ENCODE peak calls at places on chromosomes 16 and 17, in five cellular contexts. P is sigmoid colon, G is brain microvascular endothelial cell, H is A549, K is heart left ventricle. B is an unnamed sample.

GRCh38 chr16:87543436-87544191 is 50.8 kb upstream of the ZCCHC14 start:
- DNase-seq in G (peak), P (no peak), K (peak), H (no peak), B (no peak)

GRCh38 chr17:58337600-58338453 is 9.2 kb upstream of the TSPOAP1 start:
- DNase-seq in G (peak), H (no peak), K (peak), P (peak), B (peak)

GRCh38 chr17:9643611-9644010 is 1.7 kb upstream of the USP43 start:
- DNase-seq in P (no peak), K (no peak), G (no peak), H (no peak), B (no peak)

GRCh38 chr17:30323262-30323894 is 10.5 kb downstream of the TMIGD1 start:
- DNase-seq in H (no peak), G (no peak), K (no peak), P (no peak), B (no peak)

GRCh38 chr17:63985387-63986140 is 12.6 kb upstream of the PRR29 start:
- DNase-seq in K (no peak), P (no peak), H (no peak), G (no peak), B (no peak)

GRCh38 chr17:27520571-27521185 is 64.4 kb downstream of the KSR1 start:
- DNase-seq in P (no peak), H (no peak), G (no peak), K (no peak), B (no peak)

GRCh38 chr16:85878875-85879274 is 20.1 kb upstream of the IRF8 start:
- DNase-seq in H (peak), G (peak), P (no peak), K (peak), B (no peak)

GRCh38 chr16:2912330-2913199 is 834 bp downstream of the FLYWCH1 start:
- DNase-seq in H (no peak), P (peak), G (peak), K (peak), B (no peak)

GRCh38 chr16:22313141-22313781 is 16.1 kb downstream of the POLR3E start:
- DNase-seq in K (no peak), H (no peak), P (no peak), G (no peak), B (peak)

GRCh38 chr16:29876578-29877249 is 13.7 kb upstream of the CDIPT start:
- DNase-seq in G (no peak), H (no peak), P (no peak), K (no peak), B (no peak)

GRCh38 chr17:18323007-18323406 is 7.9 kb downstream of the SMCR8 start:
- DNase-seq in K (no peak), H (peak), G (no peak), P (peak), B (no peak)

GRCh38 chr17:5563451-5563850 is 20.9 kb downstream of the NLRP1 start:
- DNase-seq in P (no peak), G (no peak), K (no peak), H (no peak), B (no peak)

GRCh38 chr16:23710008-23710407 is 3.0 kb downstream of the ERN2 start:
- DNase-seq in K (no peak), P (peak), G (no peak), H (no peak), B (no peak)

GRCh38 chr16:25488435-25488834 is 203.3 kb upstream of the HS3ST4 start:
- DNase-seq in K (no peak), G (no peak), H (no peak), P (no peak), B (no peak)

GRCh38 chr17:72465191-72466024 is 344.6 kb downstream of the SOX9 start:
- DNase-seq in G (peak), K (no peak), P (no peak), H (peak), B (no peak)

GRCh38 chr16:1772362-1772907 is at the start of gene EME2:
- DNase-seq in K (no peak), P (no peak), G (no peak), H (peak), B (no peak)

GRCh38 chr17:37506678-37507077 is 17.0 kb downstream of the DUSP14 start:
- DNase-seq in H (peak), G (peak), K (no peak), P (no peak), B (peak)

GRCh38 chr16:86319871-86320270 is 190.5 kb upstream of the FOXF1 start:
- DNase-seq in P (peak), K (no peak), G (no peak), H (no peak), B (no peak)

GRCh38 chr16:84156342-84156784 is 11.3 kb downstream of the DNAAF1 start:
- DNase-seq in G (no peak), P (no peak), K (no peak), H (no peak), B (no peak)

GRCh38 chr17:1001640-1002411 is 4.9 kb downstream of the TIMM22 start:
- DNase-seq in G (peak), P (no peak), H (no peak), K (no peak), B (peak)

GRCh38 chr16:85303354-85303883 is 191.1 kb upstream of the CIBAR2 start:
- DNase-seq in H (peak), P (peak), K (peak), G (no peak), B (peak)

GRCh38 chr17:49775546-49776260 is 11.8 kb upstream of the FAM117A start:
- DNase-seq in G (peak), K (no peak), H (no peak), P (no peak), B (no peak)

GRCh38 chr16:81635336-81635947 is 143.6 kb upstream of the PLCG2 start:
- DNase-seq in P (no peak), G (no peak), K (no peak), H (no peak), B (no peak)

GRCh38 chr16:85610059-85610445 is 3.1 kb upstream of the GSE1 start:
- DNase-seq in K (no peak), P (no peak), H (no peak), G (no peak), B (no peak)

GRCh38 chr17:6494239-6494941 is 50.1 kb downstream of the PIMREG start:
- DNase-seq in H (no peak), P (peak), K (no peak), G (no peak), B (no peak)

GRCh38 chr17:43986225-43986981 is 18.0 kb upstream of the NAGS start:
- DNase-seq in P (no peak), K (no peak), H (no peak), G (no peak), B (no peak)

GRCh38 chr17:43984521-43984920 is 19.9 kb upstream of the NAGS start:
- DNase-seq in K (no peak), H (no peak), P (no peak), G (no peak), B (no peak)

GRCh38 chr17:43983196-43983514 is 21.3 kb upstream of the NAGS start:
- DNase-seq in H (no peak), K (no peak), P (no peak), G (no peak), B (no peak)

GRCh38 chr17:43982171-43982570 is 22.3 kb upstream of the NAGS start:
- DNase-seq in P (no peak), G (no peak), H (no peak), K (no peak), B (no peak)

GRCh38 chr17:43983515-43984411 is 20.7 kb upstream of the NAGS start:
- DNase-seq in G (no peak), P (peak), K (peak), H (peak), B (peak)
- TF ChIP-seq CTCF in G (peak), P (no peak), K (no peak), H (peak), B (peak)

GRCh38 chr16:65763640-65764305 is 602.7 kb upstream of the CDH5 start:
- DNase-seq in K (no peak), P (no peak), H (no peak), G (no peak), B (no peak)
- H3K27ac ChIP-seq in K (no peak), P (no peak), H (no peak), G (no peak), B (no peak)

GRCh38 chr16:66848172-66848571 is 4.0 kb downstream of the CA7 start:
- DNase-seq in P (no peak), K (no peak), H (no peak), G (no peak), B (no peak)

GRCh38 chr16:66849021-66849420 is 4.8 kb downstream of the CA7 start:
- DNase-seq in G (no peak), H (no peak), P (no peak), K (no peak), B (no peak)

GRCh38 chr16:66851166-66851964 is 7.2 kb downstream of the CA7 start:
- DNase-seq in P (no peak), H (no peak), K (no peak), G (no peak), B (no peak)

GRCh38 chr16:66850115-66850815 is 6.1 kb downstream of the CA7 start:
- DNase-seq in G (no peak), H (no peak), P (no peak), K (no peak), B (no peak)

DNA sequence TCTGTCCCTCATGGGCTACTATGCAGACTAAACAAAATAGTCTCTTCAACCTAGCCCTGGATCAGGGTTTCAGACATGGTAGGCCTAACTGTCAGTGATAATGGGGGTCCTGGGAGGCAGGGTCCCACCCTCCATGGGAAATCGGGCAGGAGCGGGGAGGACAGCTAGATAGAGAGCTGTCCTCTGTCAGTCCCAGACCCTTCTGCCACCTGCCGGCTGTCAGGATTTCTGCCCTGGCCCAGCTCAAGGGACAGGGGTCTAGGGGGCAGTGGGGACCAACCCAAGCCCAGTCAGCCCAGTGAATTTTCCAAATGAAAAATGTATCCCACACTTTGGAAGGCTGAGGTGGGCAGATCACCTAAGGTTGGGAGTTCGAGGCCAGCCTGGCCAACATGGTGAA is 5.3 kb downstream of the CA7 start:
- DNase-seq in K (no peak), P (no peak), H (no peak), G (no peak), B (no peak)
- TF ChIP-seq CTCF in K (no peak), P (no peak), H (no peak), G (peak), B (no peak)

GRCh38 chr17:14933676-14934075 is 331.4 kb downstream of the PMP22 start:
- DNase-seq in H (no peak), P (no peak), G (no peak), K (no peak), B (no peak)
- H3K27ac ChIP-seq in H (no peak), P (no peak), G (no peak), K (no peak), B (no peak)

DNA sequence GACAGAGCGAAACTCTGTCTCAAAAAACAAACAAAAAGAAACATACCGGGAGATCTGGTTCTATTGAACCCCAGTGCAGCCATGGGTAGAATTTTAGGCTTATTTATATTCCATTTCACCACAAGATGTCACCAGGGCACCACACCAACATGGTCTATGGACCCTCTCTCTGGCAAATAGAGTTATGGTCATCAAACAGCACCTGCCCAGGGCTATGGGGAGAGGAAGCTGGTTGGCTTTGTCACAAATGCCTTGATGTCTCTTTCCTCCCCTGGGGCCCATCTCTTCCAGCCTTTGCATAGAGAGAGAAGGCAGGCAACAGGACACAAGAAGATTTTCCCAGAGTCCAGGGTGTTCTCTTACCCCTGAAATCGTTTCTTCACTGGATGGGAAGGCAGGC is 128.4 kb downstream of the WWOX start:
- DNase-seq in K (no peak), H (no peak), P (no peak), G (no peak), B (no peak)
- TF ChIP-seq CTCF in K (no peak), H (no peak), P (no peak), G (no peak), B (peak)

DNA sequence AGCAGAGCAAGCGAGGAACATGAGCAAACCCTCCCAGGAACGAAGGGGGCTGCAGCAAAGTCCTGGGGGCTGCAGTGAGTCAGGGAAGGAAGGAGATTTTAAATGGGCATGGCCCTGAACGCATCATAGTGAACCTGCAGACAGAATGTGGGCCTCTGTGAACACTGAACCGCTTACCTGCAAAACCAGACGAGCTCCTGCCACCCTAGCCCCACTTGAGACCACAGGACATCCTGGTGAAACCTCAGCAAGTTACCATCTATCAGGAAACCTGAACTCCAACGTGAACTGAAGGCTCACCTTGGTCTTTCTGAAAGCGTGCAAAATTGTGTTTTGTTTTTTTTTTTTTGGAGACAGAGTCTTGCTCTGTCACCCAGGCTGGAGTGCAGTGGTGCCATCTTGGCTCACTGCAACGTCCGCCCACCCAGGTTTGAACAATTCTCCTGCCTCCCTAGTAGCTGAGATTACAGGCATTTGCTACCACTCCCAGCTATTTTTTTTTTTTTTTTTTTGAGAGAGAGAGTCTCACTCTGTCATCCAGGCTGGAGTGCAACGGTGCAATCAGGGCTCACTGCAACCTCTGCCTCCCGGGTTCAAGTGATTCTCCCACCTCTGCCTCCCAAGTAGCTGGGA is 30.8 kb downstream of the FANCA start:
- DNase-seq in G (no peak), H (no peak), P (no peak), K (no peak), B (no peak)
- H3K27ac ChIP-seq in G (no peak), H (no peak), P (no peak), K (no peak), B (no peak)

GRCh38 chr17:55750750-55751641 is at the start of gene PCTP:
- DNase-seq in K (peak), P (peak), H (peak), G (peak), B (peak)
- TF ChIP-seq CTCF in K (peak), P (peak), H (peak), G (peak), B (peak)

B was measured in WERI-Rb-1.